ENCODE peak calls at places on chromosomes 5 and 9, in eight cellular contexts. O is WERI-Rb-1; Z is RCC 7860; B is stimulated activated CD8-positive, alpha-beta memory T cell treated with anti-CD3 and anti-CD28 coated beads, Interleukin-7, amount 100 ng/mL, for 24 hours; I is D341Med; W is Right ventricle myocardium superior; E is skeletal muscle cell; N is AG04449. H is an unnamed sample.

GRCh38 chr5:179307931-179308471 is 37.3 kb downstream of the ADAMTS2 start:
- DNase-seq in O (no peak), Z (no peak), B (no peak), I (no peak), W (peak), E (no peak), N (no peak), H (no peak)

GRCh38 chr9:22169243-22169642 is 160.1 kb upstream of the CDKN2B start:
- DNase-seq in O (no peak), Z (no peak), B (no peak), I (no peak), W (no peak), E (peak), N (no peak), H (no peak)

GRCh38 chr5:113367586-113367985 is 67.2 kb downstream of the TSSK1B start:
- DNase-seq in O (peak), Z (no peak), B (no peak), I (no peak), W (no peak), E (no peak), N (no peak), H (peak)

GRCh38 chr5:77032635-77033034 is 2.4 kb downstream of the AGGF1 start:
- DNase-seq in O (no peak), Z (no peak), B (no peak), I (no peak), W (no peak), E (no peak), N (no peak), H (no peak)

GRCh38 chr9:131587331-131587730 is 42.0 kb downstream of the PRRT1B start:
- DNase-seq in O (no peak), Z (no peak), B (no peak), I (no peak), W (no peak), E (no peak), N (no peak), H (no peak)

GRCh38 chr5:102796014-102796413 is 40.9 kb downstream of the PAM start:
- DNase-seq in O (no peak), Z (no peak), B (no peak), I (no peak), W (no peak), E (no peak), N (no peak), H (no peak)

GRCh38 chr5:103624035-103624461 is 61.5 kb upstream of the NUDT12 start:
- DNase-seq in O (no peak), Z (no peak), B (no peak), I (no peak), W (no peak), E (peak), N (peak), H (no peak)

GRCh38 chr9:33041459-33042188 is 16.6 kb downstream of the DNAJA1 start:
- DNase-seq in O (no peak), Z (no peak), B (no peak), I (no peak), W (no peak), E (no peak), N (no peak), H (no peak)

GRCh38 chr9:114305189-114305555 is 17.7 kb upstream of the ORM1 start:
- DNase-seq in O (peak), Z (no peak), B (no peak), I (no peak), W (no peak), E (no peak), N (no peak), H (no peak)